ENCODE peak calls at places on chromosome 17, in seven cellular contexts. K, T, P, U, S, Z and Q are unnamed samples.

GRCh38 chr17:4003501-4004421 is 39.5 kb upstream of the ATP2A3 start:
- DNase-seq in K (no peak), T (peak; percentile 80), P (no peak), U (no peak), S (no peak), Z (no peak), Q (no peak)

GRCh38 chr17:50682938-50683337 is 24.8 kb downstream of the ANKRD40 start:
- DNase-seq in K (no peak), T (no peak), P (no peak), U (no peak), S (no peak), Z (no peak), Q (no peak)

GRCh38 chr17:31386542-31387075 is 4.9 kb upstream of the RAB11FIP4 start:
- DNase-seq in K (no peak), T (no peak), P (no peak), U (no peak), S (no peak), Z (no peak), Q (no peak)

GRCh38 chr17:50190278-50191069 is 11.0 kb downstream of the COL1A1 start:
- DNase-seq in K (no peak), T (no peak), P (no peak), U (no peak), S (no peak), Z (no peak), Q (no peak)

GRCh38 chr17:62804822-62805221 is 3.3 kb downstream of the MARCHF10 start:
- DNase-seq in K (no peak), T (no peak), P (no peak), U (no peak), S (no peak), Z (no peak), Q (no peak)

GRCh38 chr17:80108321-80108971 is 7.1 kb downstream of the GAA start:
- DNase-seq in K (no peak), T (no peak), P (no peak), U (no peak), S (no peak), Z (no peak), Q (no peak)

GRCh38 chr17:19281161-19281560 is 44.0 kb downstream of the EPN2 start:
- DNase-seq in K (no peak), T (no peak), P (no peak), U (no peak), S (no peak), Z (no peak), Q (no peak)

GRCh38 chr17:50583636-50584035 is 23.1 kb downstream of the CACNA1G start:
- DNase-seq in K (no peak), T (no peak), P (no peak), U (no peak), S (no peak), Z (no peak), Q (no peak)

GRCh38 chr17:45155483-45155882 is 6.2 kb upstream of the HEXIM2 start:
- DNase-seq in K (no peak), T (no peak), P (no peak), U (no peak), S (no peak), Z (no peak), Q (no peak)

GRCh38 chr17:2710075-2710803 is 1.3 kb downstream of the CLUH start:
- DNase-seq in K (no peak), T (no peak), P (no peak), U (no peak), S (no peak), Z (no peak), Q (no peak)

GRCh38 chr17:4968166-4968915 is 724 bp upstream of the SPAG7 start:
- DNase-seq in K (no peak), T (no peak), P (no peak), U (no peak), S (no peak), Z (no peak), Q (no peak)

GRCh38 chr17:57772774-57773173 is 27.7 kb upstream of the CCDC182 start:
- DNase-seq in K (no peak), T (no peak), P (no peak), U (no peak), S (no peak), Z (no peak), Q (no peak)

GRCh38 chr17:78960945-78961344 is 18.8 kb downstream of the LGALS3BP start:
- DNase-seq in K (no peak), T (peak; percentile 45), P (no peak), U (no peak), S (no peak), Z (no peak), Q (no peak)

GRCh38 chr17:38326996-38327792 is 16.6 kb downstream of the GPR179 start:
- DNase-seq in K (no peak), T (peak; percentile 18), P (no peak), U (no peak), S (no peak), Z (no peak), Q (no peak)

GRCh38 chr17:1999557-2000251 is 25.4 kb downstream of the RTN4RL1 start:
- DNase-seq in K (no peak), T (peak; percentile 66), P (peak; percentile 50), U (no peak), S (no peak), Z (no peak), Q (no peak)

GRCh38 chr17:680554-680953 is 34.1 kb downstream of the VPS53 start:
- DNase-seq in K (no peak), T (no peak), P (no peak), U (no peak), S (no peak), Z (no peak), Q (no peak)

GRCh38 chr17:81434079-81434478 is 38.8 kb downstream of the BAHCC1 start:
- DNase-seq in K (no peak), T (no peak), P (no peak), U (peak; percentile 34), S (no peak), Z (no peak), Q (no peak)

GRCh38 chr17:51585514-51586104 is 325.3 kb downstream of the UTP18 start:
- DNase-seq in K (no peak), T (peak; percentile 12), P (peak; percentile 35), U (no peak), S (no peak), Z (no peak), Q (no peak)

GRCh38 chr17:77724876-77725615 is 233.5 kb upstream of the TNRC6C start:
- DNase-seq in K (no peak), T (peak; percentile 35), P (no peak), U (no peak), S (no peak), Z (no peak), Q (no peak)

GRCh38 chr17:56029980-56030624 is 123.2 kb upstream of the ANKFN1 start:
- DNase-seq in K (no peak), T (peak; percentile 4), P (no peak), U (no peak), S (no peak), Z (no peak), Q (no peak)

GRCh38 chr17:60743812-60744211 is 66.2 kb downstream of the BCAS3 start:
- DNase-seq in K (no peak), T (peak; percentile 15), P (no peak), U (no peak), S (no peak), Z (no peak), Q (peak; percentile 35)

GRCh38 chr17:64186171-64187092 is 56.5 kb upstream of the ERN1 start:
- DNase-seq in K (no peak), T (no peak), P (no peak), U (no peak), S (no peak), Z (no peak), Q (no peak)
- TF ChIP-seq CTCF in K (no peak), T (no peak), P (no peak), U (no peak), S (no peak), Z (no peak), Q (no peak)

DNA sequence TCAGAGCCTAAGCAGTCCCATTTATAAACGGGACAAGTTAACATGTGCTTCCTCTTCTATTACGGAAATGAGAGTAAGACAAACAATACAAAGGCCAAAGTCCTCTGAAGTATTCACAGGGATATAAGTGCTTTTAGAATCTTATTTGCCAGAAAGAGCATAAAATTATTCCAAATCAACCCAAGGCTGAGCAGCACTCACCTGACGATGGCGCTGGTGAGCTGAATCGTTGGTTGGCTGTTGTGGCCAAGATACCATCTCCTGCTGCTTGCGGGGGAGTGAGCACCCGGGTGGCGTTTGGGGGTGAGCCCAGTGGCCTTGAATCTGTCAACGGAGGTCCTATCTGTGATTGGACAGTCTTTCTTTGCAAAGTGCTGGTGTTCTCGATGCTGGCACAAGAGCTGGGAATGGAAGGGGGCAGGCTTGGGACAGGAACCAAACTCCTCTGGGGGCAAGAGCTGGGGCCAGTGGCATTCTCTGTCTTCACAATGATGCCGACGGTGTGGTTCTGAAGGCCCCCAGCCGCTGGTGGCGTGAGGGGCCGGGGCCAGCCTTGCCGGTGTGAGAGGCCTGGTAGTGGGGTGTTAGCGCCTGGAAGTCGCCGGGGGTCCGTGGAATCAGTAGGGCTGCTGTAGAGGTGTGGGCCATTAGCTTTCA is 9.5 kb upstream of the DHRS13 start:
- DNase-seq in K (no peak), T (peak; percentile 78), P (no peak), U (no peak), S (no peak), Z (no peak), Q (no peak)
- TF ChIP-seq CTCF in K (no peak), T (peak; percentile 47), P (peak; percentile 33), U (no peak), S (peak; percentile 35), Z (no peak), Q (peak; percentile 3)

DNA sequence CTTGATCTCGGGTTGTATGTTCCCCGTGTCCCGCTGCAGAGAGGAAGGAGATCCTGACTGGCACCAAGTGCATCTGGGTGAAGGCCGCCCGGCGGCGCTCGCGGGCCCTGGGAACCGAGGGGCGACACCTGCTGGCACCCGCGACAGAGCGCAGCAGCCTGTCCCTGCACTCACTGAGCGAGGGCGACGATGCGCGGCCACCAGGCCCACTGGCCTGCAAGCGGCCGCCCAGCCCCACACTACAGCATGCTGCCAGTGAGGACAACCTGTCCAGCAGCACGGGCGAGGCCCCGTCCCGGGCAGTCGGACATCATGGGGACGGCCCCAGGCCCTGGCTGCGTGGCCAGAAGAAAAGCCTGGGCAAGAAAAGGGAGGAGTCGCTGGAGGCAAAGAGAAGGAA is 7.5 kb downstream of the BTBD17 start:
- DNase-seq in K (no peak), T (peak; percentile 69), P (peak; percentile 79), U (no peak), S (no peak), Z (no peak), Q (no peak)
- TF ChIP-seq CTCF in K (no peak), T (peak; percentile 60), P (peak; percentile 74), U (peak; percentile 52), S (no peak), Z (no peak), Q (no peak)

GRCh38 chr17:39923230-39923629 is 4.2 kb downstream of the ORMDL3 start:
- DNase-seq in K (no peak), T (no peak), P (no peak), U (no peak), S (no peak), Z (no peak), Q (no peak)

GRCh38 chr17:39925282-39926134 is 1.9 kb downstream of the ORMDL3 start:
- DNase-seq in K (no peak), T (no peak), P (no peak), U (no peak), S (no peak), Z (no peak), Q (no peak)

GRCh38 chr17:39922006-39922405 is 3.6 kb upstream of the GSDMB start:
- DNase-seq in K (no peak), T (no peak), P (no peak), U (no peak), S (no peak), Z (no peak), Q (no peak)

GRCh38 chr17:39924691-39925055 is 2.7 kb downstream of the ORMDL3 start:
- DNase-seq in K (no peak), T (no peak), P (no peak), U (no peak), S (no peak), Z (no peak), Q (no peak)

GRCh38 chr17:39923836-39924690 is 3.3 kb downstream of the ORMDL3 start:
- DNase-seq in K (no peak), T (no peak), P (peak; percentile 32), U (no peak), S (no peak), Z (no peak), Q (no peak)
- TF ChIP-seq CTCF in K (no peak), T (no peak), P (peak; percentile 37), U (no peak), S (no peak), Z (no peak), Q (peak; percentile 24)